ENCODE peak calls at places on chromosomes 3 and 15, in six cellular contexts. E is heart left ventricle, N is heart right ventricle, B is GM23338, A is DND-41, Y is tibial artery. Q is an unnamed sample. For H3K4me1, the result is how much of the 10 kb centered on the place peaks cover.

GRCh38 chr15:81575436-81576123 is 201.6 kb upstream of the TMC3 start:
- DNase-seq in A (no peak), N (no peak), Y (no peak), E (no peak), B (peak), Q (no peak)

GRCh38 chr15:51726302-51727073 is 11.0 kb downstream of the LYSMD2 start:
- DNase-seq in B (peak), A (no peak), Y (no peak), N (peak), E (no peak), Q (peak)

GRCh38 chr3:17795733-17796132 is 53.3 kb upstream of the TBC1D5 start:
- DNase-seq in A (no peak), E (no peak), B (no peak), Y (no peak), N (no peak), Q (no peak)

GRCh38 chr3:171569571-171570132 is 109.4 kb upstream of the TNIK start:
- DNase-seq in N (no peak), A (no peak), B (no peak), Y (no peak), E (no peak), Q (no peak)

GRCh38 chr3:158471639-158472294 is 99.2 kb upstream of the MLF1 start:
- DNase-seq in Y (no peak), B (no peak), N (no peak), A (no peak), E (no peak), Q (peak)

GRCh38 chr3:141335531-141336042 is 32.7 kb upstream of the ZBTB38 start:
- DNase-seq in E (no peak), N (no peak), Y (no peak), B (no peak), A (no peak), Q (no peak)

GRCh38 chr15:30922469-30923311 is 19.0 kb downstream of the FAN1 start:
- DNase-seq in B (peak), Y (no peak), N (no peak), A (no peak), E (no peak), Q (peak)

GRCh38 chr3:143847787-143848631 is at the start of gene SLC9A9:
- DNase-seq in A (peak), B (peak), N (peak), Y (no peak), E (no peak), Q (peak)

GRCh38 chr3:16140116-16140893 is 34.2 kb upstream of the GALNT15 start:
- DNase-seq in N (no peak), B (no peak), A (no peak), Y (peak), E (no peak), Q (peak)

GRCh38 chr15:39172380-39173281 is 408.2 kb upstream of the THBS1 start:
- DNase-seq in A (no peak), B (no peak), E (no peak), N (no peak), Y (no peak), Q (peak)

GRCh38 chr15:44427756-44428724 is 611 bp downstream of the CTDSPL2 start:
- DNase-seq in B (peak), A (no peak), E (no peak), Y (peak), N (no peak), Q (no peak)

GRCh38 chr3:14216257-14217048 is 37.8 kb downstream of the LSM3 start:
- DNase-seq in Y (no peak), A (peak), E (peak), B (peak), N (peak), Q (no peak)

GRCh38 chr15:31605467-31605931 is 278.9 kb downstream of the KLF13 start:
- DNase-seq in E (no peak), N (no peak), A (no peak), B (peak), Y (no peak), Q (peak)

GRCh38 chr3:14256561-14257342 is 78.1 kb downstream of the LSM3 start:
- DNase-seq in Y (peak), N (no peak), B (peak), E (no peak), A (no peak), Q (no peak)

GRCh38 chr3:126826693-126827092 is 122.7 kb downstream of the CHCHD6 start:
- DNase-seq in E (no peak), A (no peak), N (no peak), Y (no peak), B (no peak), Q (no peak)

GRCh38 chr15:85533949-85534543 is 153.6 kb downstream of the AKAP13 start:
- DNase-seq in A (no peak), E (no peak), Y (no peak), N (no peak), B (no peak), Q (no peak)

GRCh38 chr3:40546811-40547210 is 22.1 kb downstream of the ZNF621 start:
- DNase-seq in E (no peak), A (no peak), B (no peak), Y (no peak), N (no peak), Q (peak)

GRCh38 chr3:112303811-112304325 is 9.9 kb upstream of the SLC9C1 start:
- DNase-seq in Y (no peak), E (no peak), B (peak), A (no peak), N (no peak), Q (no peak)

GRCh38 chr3:134378384-134378783 is 4.1 kb upstream of the AMOTL2 start:
- DNase-seq in N (peak), B (peak), Y (peak), E (no peak), A (peak), Q (peak)

GRCh38 chr3:117610156-117610555 is 900.6 kb downstream of the TUSC7 start:
- DNase-seq in B (no peak), A (no peak), N (no peak), E (no peak), Y (peak), Q (no peak)

GRCh38 chr3:40079845-40080240 is 229.7 kb upstream of the EIF1B start:
- DNase-seq in Y (no peak), N (no peak), B (no peak), E (no peak), A (no peak), Q (no peak)

GRCh38 chr3:46025139-46025538 is 2.1 kb downstream of the XCR1 start:
- DNase-seq in E (no peak), B (no peak), N (no peak), A (no peak), Y (no peak), Q (no peak)

GRCh38 chr15:68650901-68651709 is 72.3 kb downstream of the CORO2B start:
- DNase-seq in Y (peak), N (peak), E (peak), B (peak), A (peak), Q (no peak)

GRCh38 chr15:40743466-40743865 is 11.6 kb downstream of the RMDN3 start:
- DNase-seq in A (no peak), B (no peak), E (no peak), Y (no peak), N (no peak), Q (no peak)

GRCh38 chr15:60479711-60480110 is 769 bp upstream of the ICE2 start:
- DNase-seq in N (no peak), E (no peak), A (peak), B (no peak), Y (no peak), Q (no peak)

GRCh38 chr3:189071452-189071851 is 100.3 kb upstream of the TPRG1 start:
- DNase-seq in B (no peak), A (no peak), N (no peak), E (no peak), Y (no peak), Q (no peak)

GRCh38 chr3:108130705-108131104 is 39.9 kb upstream of the CD47 start:
- DNase-seq in N (no peak), E (no peak), Y (no peak), A (no peak), B (no peak), Q (no peak)

GRCh38 chr3:108132727-108133373 is 42.0 kb upstream of the CD47 start:
- DNase-seq in A (no peak), N (no peak), Y (no peak), E (no peak), B (no peak), Q (no peak)

GRCh38 chr3:108131795-108132134 is 40.9 kb upstream of the CD47 start:
- DNase-seq in E (no peak), Y (no peak), N (no peak), A (no peak), B (no peak), Q (no peak)

GRCh38 chr3:108130247-108130646 is 39.4 kb upstream of the CD47 start:
- DNase-seq in B (no peak), Y (no peak), N (no peak), E (no peak), A (no peak), Q (no peak)

DNA sequence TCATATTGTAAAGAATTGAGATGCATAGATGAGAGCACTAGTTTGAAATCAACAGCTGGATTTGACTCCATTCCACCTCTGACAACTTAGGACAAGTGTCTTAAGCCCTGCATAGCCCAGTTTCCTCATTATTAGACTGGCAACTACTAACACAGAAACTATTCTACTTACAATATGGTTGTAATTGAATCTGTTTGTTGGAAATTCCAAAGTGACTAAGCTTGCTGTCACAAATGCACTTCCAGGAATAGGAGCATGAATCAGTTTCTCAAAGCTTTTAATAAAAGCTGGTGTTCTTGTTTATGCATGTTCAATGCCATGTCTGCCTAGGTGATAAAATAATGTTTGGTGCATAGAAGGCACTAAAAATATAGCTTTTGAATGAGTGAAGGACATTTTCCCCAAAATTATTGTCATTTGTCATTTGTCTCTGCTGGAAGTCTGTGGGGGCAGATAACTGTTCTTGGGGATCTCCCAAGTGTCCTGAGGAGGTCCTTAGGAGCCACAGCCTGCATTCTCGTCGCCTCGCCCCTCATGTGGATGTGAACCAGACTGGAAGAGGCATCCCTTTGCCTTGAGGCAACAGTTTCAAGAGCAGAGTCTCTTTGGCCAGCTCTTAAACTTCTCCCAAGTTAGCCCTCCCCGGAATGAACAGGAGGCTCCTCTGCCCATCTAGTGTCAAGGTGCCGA is 40.4 kb upstream of the CD47 start:
- DNase-seq in B (no peak), N (no peak), Y (no peak), E (no peak), A (no peak), Q (peak)
- H3K27ac ChIP-seq in B (no peak), N (no peak), Y (no peak), E (no peak), A (no peak), Q (peak)

GRCh38 chr3:120177907-120178306 is 83.7 kb upstream of the GSK3B start:
- DNase-seq in B (peak), E (no peak), A (no peak), N (no peak), Y (no peak), Q (no peak)
- H3K4me3 ChIP-seq in B (no peak), E (no peak), A (no peak), N (no peak), Y (no peak), Q (no peak)

GRCh38 chr3:73600293-73600938 is 24.3 kb downstream of the PDZRN3 start:
- DNase-seq in E (no peak), A (no peak), B (no peak), N (no peak), Y (no peak), Q (no peak)

GRCh38 chr3:73601476-73601875 is 23.3 kb downstream of the PDZRN3 start:
- DNase-seq in E (no peak), A (no peak), B (no peak), N (no peak), Y (no peak), Q (no peak)

GRCh38 chr3:73602171-73602570 is 22.6 kb downstream of the PDZRN3 start:
- DNase-seq in E (no peak), B (no peak), A (no peak), N (no peak), Y (no peak), Q (peak)

GRCh38 chr3:73601031-73601430 is 23.7 kb downstream of the PDZRN3 start:
- DNase-seq in A (no peak), Y (no peak), B (no peak), N (no peak), E (no peak), Q (no peak)

GRCh38 chr3:73599605-73600004 is 25.1 kb downstream of the PDZRN3 start:
- DNase-seq in Y (no peak), A (no peak), E (no peak), N (no peak), B (no peak), Q (no peak)
- H3K4me1 ChIP-seq in Y (under half), A (under half), E (half or more), N (under half), B (under half), Q (under half)

GRCh38 chr15:88993662-88994061 is 80.5 kb upstream of the MFGE8 start:
- DNase-seq in Y (no peak), A (no peak), B (no peak), N (no peak), E (no peak), Q (no peak)
- H3K27ac ChIP-seq in Y (no peak), A (no peak), B (peak), N (no peak), E (no peak), Q (no peak)

GRCh38 chr3:50167782-50168317 is 12.7 kb downstream of the SEMA3F start:
- DNase-seq in B (no peak), E (no peak), A (no peak), N (no peak), Y (no peak), Q (no peak)
- H3K4me3 ChIP-seq in B (no peak), E (no peak), A (no peak), N (no peak), Y (no peak), Q (no peak)

GRCh38 chr3:29283739-29284138 is 2.9 kb downstream of the RBMS3 start:
- DNase-seq in E (no peak), A (no peak), N (no peak), B (no peak), Y (no peak), Q (no peak)

GRCh38 chr3:29281265-29282228 is 676 bp downstream of the RBMS3 start:
- DNase-seq in A (peak), N (peak), B (no peak), E (no peak), Y (no peak), Q (peak)

GRCh38 chr3:29283297-29283681 is 2.4 kb downstream of the RBMS3 start:
- DNase-seq in B (no peak), N (no peak), Y (no peak), A (no peak), E (no peak), Q (peak)

GRCh38 chr3:29280675-29281264 is at the start of gene RBMS3:
- DNase-seq in B (peak), E (peak), N (peak), Y (peak), A (peak), Q (peak)

DNA sequence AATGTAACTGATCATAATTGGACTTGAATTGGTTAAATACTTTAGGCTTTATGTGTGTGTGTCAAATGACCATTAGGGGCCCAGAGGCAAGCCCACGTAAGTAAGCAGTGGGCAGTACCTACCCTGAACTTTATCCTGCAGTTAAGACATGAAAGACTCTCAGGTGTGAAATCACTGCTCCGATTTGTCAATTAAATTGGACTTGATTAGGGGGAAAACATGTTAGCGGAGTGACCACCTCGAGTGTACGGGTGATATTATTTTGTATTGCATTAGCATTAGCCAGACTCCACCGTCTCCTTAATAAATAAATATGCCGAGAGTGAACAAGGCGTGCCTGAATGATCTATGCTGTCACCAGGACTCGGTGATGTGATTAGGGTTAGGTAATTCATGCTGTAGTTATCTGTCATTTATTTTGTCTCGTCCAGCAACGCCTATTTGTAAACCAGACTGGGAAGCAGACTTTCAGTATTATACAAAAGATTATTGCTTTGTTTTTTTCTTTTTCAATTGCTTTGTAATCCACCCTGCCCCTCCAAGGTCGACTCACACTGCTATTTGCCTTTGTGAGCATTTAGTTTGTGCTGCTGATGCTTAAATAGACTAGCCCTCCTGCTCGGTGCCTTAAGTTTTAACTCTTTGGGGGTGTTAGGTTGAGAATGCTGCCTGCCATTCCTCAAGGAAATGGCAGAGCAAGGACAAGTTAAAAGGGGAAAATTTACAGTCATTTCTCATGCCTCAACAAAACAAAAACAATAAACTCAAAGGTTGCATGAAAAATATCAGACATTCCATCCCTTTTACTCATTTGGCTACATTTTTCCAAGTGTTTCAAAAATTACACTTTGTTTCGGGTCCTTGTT is 1.8 kb downstream of the RBMS3 start:
- DNase-seq in N (no peak), B (no peak), Y (no peak), A (no peak), E (no peak), Q (peak)
- H3K4me1 ChIP-seq in N (under half), B (half or more), Y (under half), A (under half), E (under half), Q (under half)

GRCh38 chr3:12705374-12705926 is 41.5 kb upstream of the RAF1 start:
- DNase-seq in A (no peak), B (no peak), N (no peak), E (no peak), Y (no peak), Q (no peak)

GRCh38 chr3:12706504-12707253 is 42.8 kb upstream of the RAF1 start:
- DNase-seq in E (no peak), A (peak), N (no peak), B (peak), Y (no peak), Q (peak)

GRCh38 chr3:12707425-12707824 is 43.5 kb upstream of the RAF1 start:
- DNase-seq in E (no peak), Y (no peak), N (no peak), A (no peak), B (no peak), Q (no peak)

GRCh38 chr3:12708584-12709192 is 44.8 kb upstream of the RAF1 start:
- DNase-seq in B (no peak), Y (peak), A (no peak), E (no peak), N (peak), Q (no peak)

GRCh38 chr3:12705981-12706380 is 42.1 kb upstream of the RAF1 start:
- DNase-seq in Y (no peak), B (no peak), N (no peak), A (no peak), E (no peak), Q (no peak)
- H3K27ac ChIP-seq in Y (no peak), B (no peak), N (no peak), A (no peak), E (no peak), Q (no peak)

DNA sequence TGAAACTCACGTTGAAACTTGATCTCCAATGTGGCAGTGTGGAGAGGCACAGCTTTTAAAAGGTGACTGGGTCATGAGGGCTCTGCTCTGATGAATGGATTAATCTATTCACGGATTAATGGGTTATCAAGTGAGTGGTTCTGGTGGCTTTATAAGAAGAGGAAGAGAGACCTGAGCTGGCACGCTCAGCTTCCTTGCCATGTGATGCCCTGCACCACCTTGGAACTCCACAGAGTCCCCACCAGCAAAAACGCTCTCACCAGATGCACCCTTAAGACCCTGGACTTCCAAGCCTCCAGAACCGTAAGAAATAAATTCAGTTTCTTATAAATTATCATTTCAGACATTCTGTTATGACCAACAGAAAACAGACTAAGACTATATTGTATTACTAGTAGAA is 2.6 kb downstream of the PPP1R2 start:
- DNase-seq in N (no peak), B (no peak), E (no peak), A (no peak), Y (no peak), Q (no peak)
- H3K4me3 ChIP-seq in N (peak), B (no peak), E (peak), A (no peak), Y (no peak), Q (no peak)

DNA sequence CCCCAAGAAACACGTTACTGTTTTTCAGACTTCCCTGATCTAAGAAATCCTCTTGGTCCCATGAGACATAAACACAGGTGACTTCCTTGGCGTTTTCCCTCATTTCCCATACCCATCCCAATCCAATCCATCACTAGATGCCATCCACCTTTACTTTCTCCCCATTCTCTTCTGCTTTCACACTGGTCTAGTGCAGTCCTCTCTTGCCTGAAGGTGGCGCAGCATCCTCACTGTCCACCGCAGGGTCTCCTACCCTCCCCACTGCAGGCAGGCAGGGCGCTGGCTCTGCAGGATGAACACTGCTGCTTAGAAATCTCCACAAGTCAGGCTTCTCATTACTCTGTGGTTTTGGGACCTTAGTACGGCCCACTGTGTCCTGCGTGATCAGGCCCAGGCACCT is 58.2 kb downstream of the RAB7A start:
- DNase-seq in N (peak), Y (no peak), A (peak), E (peak), B (peak), Q (no peak)
- H3K4me1 ChIP-seq in N (under half), Y (under half), A (under half), E (half or more), B (under half), Q (under half)